ENCODE peak calls at places on chromosomes 12 and 14, in seven cellular contexts. B is IMR-90, V is NB4, T is A549, H is tibial nerve, X is thyroid gland, Q is transverse colon. W is an unnamed sample.

GRCh38 chr12:22657538-22657937 is 32.6 kb downstream of the ETNK1 start:
- DNase-seq in B (peak), Q (no peak), H (no peak), V (no peak), T (no peak), X (no peak), W (no peak)

GRCh38 chr14:78933948-78934524 is 763.9 kb downstream of the NRXN3 start:
- DNase-seq in B (peak), Q (no peak), V (peak), X (no peak), H (no peak), T (peak), W (peak)

GRCh38 chr14:24892730-24893059 is 157.3 kb downstream of the STXBP6 start:
- DNase-seq in H (no peak), V (no peak), X (peak), T (no peak), B (no peak), Q (no peak), W (no peak)

GRCh38 chr12:131102991-131103609 is 149.4 kb downstream of the ADGRD1 start:
- DNase-seq in T (no peak), H (no peak), X (no peak), B (no peak), V (no peak), Q (peak), W (peak)

GRCh38 chr14:71693373-71693772 is 238.9 kb upstream of the RGS6 start:
- DNase-seq in Q (no peak), V (peak), T (no peak), X (no peak), H (no peak), B (peak), W (no peak)

GRCh38 chr12:25155031-25155576 is 39.9 kb downstream of the DNAI7 start:
- DNase-seq in X (no peak), B (peak), T (peak), Q (no peak), H (no peak), V (peak), W (peak)

GRCh38 chr12:47752552-47752951 is 6.1 kb downstream of the RAPGEF3 start:
- DNase-seq in H (no peak), X (no peak), T (no peak), B (peak), Q (no peak), V (no peak), W (no peak)

GRCh38 chr12:109770104-109770860 is 56.7 kb downstream of the FAM222A start:
- DNase-seq in V (no peak), B (no peak), H (no peak), X (no peak), Q (no peak), T (no peak), W (no peak)

GRCh38 chr12:68460236-68460635 is 128.1 kb upstream of the MDM1 start:
- DNase-seq in Q (no peak), H (no peak), X (no peak), V (no peak), B (no peak), T (no peak), W (no peak)

GRCh38 chr12:47190271-47190750 is 110.6 kb upstream of the AMIGO2 start:
- DNase-seq in T (peak), B (peak), Q (no peak), X (no peak), H (no peak), V (peak), W (no peak)

GRCh38 chr12:24560867-24561266 is 388.0 kb downstream of the BCAT1 start:
- DNase-seq in Q (no peak), H (no peak), V (no peak), B (no peak), T (no peak), X (peak), W (no peak)

GRCh38 chr12:12890815-12891645 is at the start of gene GPRC5A:
- DNase-seq in T (peak), Q (peak), B (peak), V (peak), H (peak), X (peak), W (no peak)
- TF ChIP-seq POLR2A in T (peak), Q (peak), B (peak), V (no peak), H (peak), X (peak), W (no peak)

GRCh38 chr12:51048601-51049369 is 658 bp downstream of the LETMD1 start:
- DNase-seq in X (peak), B (no peak), H (no peak), Q (no peak), V (peak), T (no peak), W (no peak)

GRCh38 chr12:51051787-51052186 is 3.7 kb downstream of the LETMD1 start:
- DNase-seq in B (no peak), H (no peak), V (no peak), X (no peak), Q (no peak), T (no peak), W (no peak)

GRCh38 chr12:51049525-51049924 is 1.4 kb downstream of the LETMD1 start:
- DNase-seq in B (no peak), X (no peak), T (no peak), H (no peak), Q (no peak), V (no peak), W (no peak)

DNA sequence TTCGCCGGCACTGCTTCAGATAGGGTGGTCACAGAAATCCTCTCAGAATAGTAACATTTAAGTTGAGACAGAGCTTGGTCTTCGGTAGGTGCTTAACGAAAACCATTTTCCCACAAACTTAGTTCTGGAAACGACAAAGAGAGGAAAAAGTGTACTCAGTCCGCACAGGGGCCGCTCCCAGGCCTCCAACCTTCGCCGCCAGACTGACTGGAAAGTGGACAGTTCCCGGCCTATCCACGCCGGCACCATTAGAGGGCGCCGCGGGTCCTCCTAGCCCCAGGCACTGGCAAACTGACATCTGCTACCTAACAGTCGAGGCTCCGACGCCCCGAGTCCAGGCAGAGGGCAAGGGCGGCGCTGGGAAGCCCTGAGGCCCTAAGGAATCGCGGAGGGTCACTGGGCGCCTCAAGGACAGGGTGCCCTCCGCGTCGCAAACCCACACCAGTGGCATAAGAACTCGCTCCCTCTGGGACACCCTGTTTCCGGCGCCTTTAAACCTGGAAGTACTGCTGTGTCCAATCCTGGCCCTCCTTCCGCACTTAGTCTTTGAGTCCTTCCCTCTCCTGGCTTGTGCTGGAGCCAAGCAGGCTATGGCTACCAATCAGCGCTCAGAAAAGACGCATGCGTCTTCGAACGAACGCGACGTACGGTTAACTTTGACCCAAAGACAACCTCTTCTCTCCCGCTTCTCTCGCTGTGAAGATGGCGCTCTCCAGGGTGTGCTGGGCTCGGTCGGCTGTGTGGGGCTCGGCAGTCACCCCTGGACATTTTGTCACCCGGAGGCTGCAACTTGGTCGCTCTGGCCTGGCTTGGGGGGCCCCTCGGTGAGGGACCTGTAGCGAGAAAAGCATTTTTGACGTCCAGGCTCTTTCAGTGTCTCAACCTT is at the start of gene LETMD1:
- DNase-seq in B (peak), V (peak), Q (peak), X (peak), T (peak), H (peak), W (peak)
- TF ChIP-seq POLR2A in B (peak), V (peak), Q (peak), X (peak), T (peak), H (peak), W (peak)

GRCh38 chr12:92065018-92065499 is 80.6 kb downstream of the BTG1 start:
- DNase-seq in T (peak), B (peak), Q (peak), X (no peak), H (no peak), V (no peak), W (no peak)
- TF ChIP-seq POLR2A in T (no peak), B (no peak), Q (no peak), X (no peak), H (no peak), V (no peak), W (no peak)

GRCh38 chr14:35045798-35046047 is 349 bp upstream of the FAM177A1 start:
- DNase-seq in B (no peak), X (no peak), V (no peak), H (no peak), T (peak), Q (no peak), W (no peak)
- TF ChIP-seq POLR2A in B (no peak), X (no peak), V (no peak), H (no peak), T (no peak), Q (no peak), W (no peak)

GRCh38 chr14:94622653-94623421 is 10.6 kb downstream of the SERPINA3 start:
- DNase-seq in T (no peak), V (no peak), X (no peak), B (no peak), H (no peak), Q (no peak), W (no peak)

GRCh38 chr14:94621358-94622134 is 9.4 kb downstream of the SERPINA3 start:
- DNase-seq in H (no peak), X (no peak), T (no peak), B (no peak), Q (no peak), V (no peak), W (no peak)

GRCh38 chr14:94624537-94625352 is 12.6 kb downstream of the SERPINA3 start:
- DNase-seq in H (no peak), V (no peak), X (no peak), B (no peak), Q (no peak), T (no peak), W (no peak)

GRCh38 chr14:94623856-94624499 is 11.8 kb downstream of the SERPINA3 start:
- DNase-seq in X (no peak), T (no peak), Q (no peak), V (no peak), B (no peak), H (no peak), W (no peak)

GRCh38 chr14:94623422-94623809 is 11.2 kb downstream of the SERPINA3 start:
- DNase-seq in T (no peak), B (no peak), V (no peak), Q (no peak), H (no peak), X (no peak), W (no peak)
- TF ChIP-seq POLR2A in T (no peak), B (no peak), V (no peak), Q (no peak), H (no peak), X (no peak), W (no peak)

DNA sequence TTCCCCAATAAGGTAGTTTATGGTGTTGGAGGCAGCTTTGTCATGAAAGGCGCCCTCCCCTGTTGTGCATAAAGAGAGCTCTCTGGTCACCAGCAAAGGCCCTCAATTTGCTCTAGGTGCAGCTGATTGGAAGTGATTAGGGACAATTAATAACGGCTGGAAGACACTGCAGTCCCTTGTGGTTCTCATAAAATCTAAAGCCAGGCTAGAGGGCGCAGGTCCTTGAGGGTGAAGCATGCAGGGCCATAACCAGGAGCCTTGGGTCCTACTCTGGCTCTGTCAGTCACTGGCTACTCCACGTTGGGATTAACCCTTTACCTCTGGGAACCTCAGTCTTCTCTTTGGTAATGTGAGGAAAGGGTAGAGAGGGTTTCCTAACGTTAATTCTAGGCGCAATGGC is 1.9 kb downstream of the DAAM1 start:
- DNase-seq in B (no peak), X (peak), V (peak), H (no peak), Q (peak), T (peak), W (no peak)
- TF ChIP-seq POLR2A in B (no peak), X (no peak), V (no peak), H (no peak), Q (no peak), T (no peak), W (no peak)

GRCh38 chr14:75361751-75362433 is 65.9 kb upstream of the JDP2 start:
- DNase-seq in X (no peak), H (no peak), Q (no peak), V (no peak), B (no peak), T (no peak), W (no peak)

GRCh38 chr14:75359098-75359497 is 68.7 kb upstream of the JDP2 start:
- DNase-seq in H (no peak), T (no peak), B (no peak), Q (no peak), V (no peak), X (no peak), W (no peak)

GRCh38 chr14:75363570-75364227 is 64.1 kb upstream of the JDP2 start:
- DNase-seq in H (peak), B (no peak), T (no peak), V (no peak), Q (no peak), X (no peak), W (no peak)

DNA sequence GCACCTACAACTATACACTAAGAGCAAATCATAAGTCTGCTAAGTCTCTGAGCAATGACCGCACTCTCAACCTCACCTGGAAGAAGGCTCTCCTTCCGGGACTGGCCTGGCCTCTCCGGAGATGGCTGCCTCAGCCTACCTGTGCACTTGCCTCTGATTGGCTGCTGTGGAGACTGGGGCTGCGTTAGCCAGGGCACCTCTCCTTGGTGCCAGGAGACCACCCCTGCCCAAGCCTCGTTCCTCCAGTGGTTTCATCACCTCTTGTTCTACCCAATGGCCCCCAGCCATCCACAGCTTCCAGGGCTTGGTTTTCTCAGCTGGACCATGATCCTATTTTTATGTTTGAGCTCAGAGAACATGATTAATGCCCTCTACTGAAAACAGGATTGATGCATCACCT is 64.7 kb upstream of the JDP2 start:
- DNase-seq in H (no peak), V (no peak), T (no peak), Q (no peak), B (no peak), X (no peak), W (no peak)
- TF ChIP-seq POLR2A in H (no peak), V (no peak), T (no peak), Q (no peak), B (no peak), X (no peak), W (no peak)

DNA sequence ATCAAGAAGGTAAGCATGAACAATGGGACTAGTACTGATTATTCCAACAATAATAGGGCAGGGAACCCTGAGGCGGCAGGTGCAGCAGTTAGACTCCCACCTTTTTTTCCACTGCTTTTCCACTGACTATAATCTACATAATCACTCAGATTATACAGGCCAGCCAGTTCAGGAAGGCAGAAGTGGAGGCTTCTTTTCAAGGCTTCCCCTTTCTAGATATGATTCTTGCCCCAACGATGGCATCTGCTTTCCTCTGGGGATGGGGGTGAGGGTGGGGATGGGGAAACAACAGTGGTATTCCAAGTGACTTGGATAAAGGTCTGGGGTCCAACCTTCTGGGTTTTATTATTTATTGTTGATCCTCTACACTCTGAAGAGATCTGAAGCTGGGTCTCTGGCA is 331 bp downstream of the NCKAP1L start:
- DNase-seq in H (no peak), V (no peak), X (no peak), Q (no peak), B (no peak), T (no peak), W (no peak)
- TF ChIP-seq POLR2A in H (no peak), V (no peak), X (no peak), Q (no peak), B (no peak), T (no peak), W (no peak)

GRCh38 chr12:54280401-54281260 is at the start of gene HNRNPA1:
- DNase-seq in B (peak), T (peak), X (peak), V (peak), H (peak), Q (peak), W (peak)

GRCh38 chr12:54282949-54283593 is 2.5 kb downstream of the HNRNPA1 start:
- DNase-seq in H (no peak), X (no peak), V (peak), Q (peak), B (no peak), T (no peak), W (no peak)

GRCh38 chr12:54277823-54278276 is 2.1 kb downstream of the CBX5 start:
- DNase-seq in V (peak), X (no peak), B (no peak), Q (no peak), H (no peak), T (no peak), W (no peak)

GRCh38 chr12:54279227-54279631 is 693 bp downstream of the CBX5 start:
- DNase-seq in T (no peak), V (no peak), X (no peak), Q (no peak), H (no peak), B (no peak), W (no peak)

GRCh38 chr12:54279632-54280400 is at the start of gene CBX5:
- DNase-seq in H (peak), V (peak), X (peak), T (peak), B (peak), Q (peak), W (peak)
- TF ChIP-seq POLR2A in H (peak), V (peak), X (peak), T (peak), B (peak), Q (peak), W (peak)

GRCh38 chr14:103528158-103528511 is 861 bp upstream of the TRMT61A start:
- DNase-seq in V (no peak), T (no peak), X (peak), Q (peak), B (no peak), H (no peak), W (no peak)

GRCh38 chr14:103527408-103528157 is 1.4 kb upstream of the TRMT61A start:
- DNase-seq in X (no peak), B (no peak), V (peak), T (no peak), H (no peak), Q (peak), W (no peak)

GRCh38 chr14:103529383-103530365 is 678 bp downstream of the TRMT61A start:
- DNase-seq in T (no peak), Q (peak), X (no peak), B (no peak), V (no peak), H (no peak), W (no peak)

GRCh38 chr14:103530390-103530789 is 1.4 kb downstream of the TRMT61A start:
- DNase-seq in T (no peak), V (peak), B (peak), Q (no peak), X (no peak), H (no peak), W (no peak)

GRCh38 chr14:103528512-103529382 is at the start of gene TRMT61A:
- DNase-seq in T (peak), X (peak), V (peak), B (peak), H (peak), Q (peak), W (peak)
- TF ChIP-seq POLR2A in T (peak), X (peak), V (peak), B (no peak), H (no peak), Q (peak), W (peak)